ENCODE peak calls at places on chromosomes 7 and 10, in five cellular contexts. J is SJSA1, L is breast epithelium, B is stomach, R is esophagus squamous epithelium. K is an unnamed sample. For H3K4me1, the result is how much of the 10 kb centered on the place peaks cover.

GRCh38 chr7:100079024-100079560 is 2.4 kb downstream of the ZNF3 start:
- DNase-seq in J (no peak), L (no peak), B (no peak), R (no peak), K (no peak)

GRCh38 chr7:101124376-101125056 is 2.4 kb upstream of the SERPINE1 start:
- DNase-seq in J (peak), L (no peak), B (no peak), R (no peak), K (no peak)

GRCh38 chr10:79451046-79451699 is 5.7 kb upstream of the ZCCHC24 start:
- DNase-seq in J (no peak), L (no peak), B (no peak), R (no peak), K (no peak)

GRCh38 chr7:115116773-115117715 is 195.2 kb downstream of the MDFIC start:
- DNase-seq in J (no peak), L (no peak), B (no peak), R (no peak), K (no peak)

GRCh38 chr10:43249151-43249961 is 17.5 kb downstream of the RASGEF1A start:
- DNase-seq in J (no peak), L (peak), B (no peak), R (no peak), K (no peak)

GRCh38 chr7:83799333-83799732 is 150.4 kb upstream of the SEMA3E start:
- DNase-seq in J (no peak), L (no peak), B (no peak), R (no peak), K (no peak)

GRCh38 chr7:157386979-157387800 is 50.4 kb downstream of the DNAJB6 start:
- DNase-seq in J (peak), L (peak), B (peak), R (peak), K (peak)

GRCh38 chr7:92704858-92705257 is 114.7 kb upstream of the FAM133B start:
- DNase-seq in J (no peak), L (no peak), B (no peak), R (no peak), K (no peak)

GRCh38 chr7:112529486-112529885 is 48.7 kb downstream of the LSMEM1 start:
- DNase-seq in J (no peak), L (no peak), B (no peak), R (no peak), K (no peak)

GRCh38 chr10:42980553-42981357 is 96.1 kb upstream of the RET start:
- DNase-seq in J (no peak), L (no peak), B (peak), R (no peak), K (no peak)

GRCh38 chr7:27194641-27195379 is 5.1 kb downstream of the HOXA13 start:
- DNase-seq in J (peak), L (no peak), B (no peak), R (no peak), K (no peak)

GRCh38 chr7:157515342-157516041 is 178.7 kb downstream of the DNAJB6 start:
- DNase-seq in J (no peak), L (no peak), B (peak), R (no peak), K (no peak)

GRCh38 chr10:49710966-49711365 is 31.5 kb downstream of the C10orf53 start:
- DNase-seq in J (no peak), L (no peak), B (no peak), R (no peak), K (no peak)

GRCh38 chr7:47328392-47329319 is 253.3 kb downstream of the TNS3 start:
- DNase-seq in J (peak), L (no peak), B (no peak), R (no peak), K (no peak)

GRCh38 chr10:131959841-131960240 is 21.9 kb downstream of the BNIP3 start:
- DNase-seq in J (no peak), L (no peak), B (no peak), R (no peak), K (no peak)

GRCh38 chr7:130394421-130395188 is 14.3 kb downstream of the CPA1 start:
- DNase-seq in J (no peak), L (no peak), B (no peak), R (no peak), K (no peak)

GRCh38 chr7:13880789-13881188 is 108.7 kb downstream of the ETV1 start:
- DNase-seq in J (no peak), L (no peak), B (no peak), R (no peak), K (no peak)

GRCh38 chr7:28778781-28779180 is 179.3 kb downstream of the TRIL start:
- DNase-seq in J (no peak), L (no peak), B (no peak), R (no peak), K (no peak)

GRCh38 chr10:84626688-84627087 is 298.3 kb downstream of the CCSER2 start:
- DNase-seq in J (no peak), L (no peak), B (no peak), R (no peak), K (no peak)

GRCh38 chr7:2479276-2480070 is 3.3 kb upstream of the GRIFIN start:
- DNase-seq in J (no peak), L (no peak), B (no peak), R (no peak), K (no peak)

GRCh38 chr7:155763721-155764431 is 48.4 kb downstream of the SHH start:
- DNase-seq in J (no peak), L (no peak), B (no peak), R (no peak), K (peak)

GRCh38 chr10:52343439-52343838 is 29.4 kb downstream of the DKK1 start:
- DNase-seq in J (no peak), L (no peak), B (no peak), R (no peak), K (no peak)

GRCh38 chr7:50309736-50310135 is 5.2 kb downstream of the IKZF1 start:
- DNase-seq in J (no peak), L (no peak), B (no peak), R (no peak), K (no peak)
- H3K4me1 ChIP-seq in J (under half), L (under half), B (under half), R (under half), K (under half)

DNA sequence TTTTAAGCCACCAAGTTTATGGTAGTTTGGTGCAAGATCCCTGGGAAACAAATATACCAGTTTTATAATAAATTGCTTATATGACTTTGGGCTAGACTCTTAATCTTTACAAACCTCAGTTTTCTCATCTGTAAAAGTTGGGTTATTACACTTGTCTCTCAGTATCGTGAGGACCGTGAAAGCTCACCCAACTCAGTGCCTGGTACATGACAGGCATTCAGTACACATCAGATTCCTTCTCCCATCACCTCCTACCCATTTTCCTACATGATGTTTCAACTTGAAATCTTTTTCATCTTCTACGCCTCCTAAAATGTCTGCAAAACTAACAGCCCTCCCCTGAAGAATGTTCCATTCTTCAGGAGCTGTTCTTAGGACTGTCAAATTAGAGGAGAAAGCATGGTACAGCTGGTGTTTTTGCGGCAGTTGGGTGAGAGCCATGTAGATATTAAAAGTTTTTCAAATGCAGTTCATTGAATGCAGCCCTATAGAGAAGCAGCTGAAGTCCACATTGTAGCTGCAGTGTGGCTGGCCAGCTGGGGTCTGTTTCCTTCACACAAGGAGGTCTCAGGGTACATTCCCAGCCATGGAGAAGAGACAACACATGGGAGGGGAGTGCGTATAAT is 812.8 kb downstream of the LRMDA start:
- DNase-seq in J (no peak), L (no peak), B (no peak), R (no peak), K (no peak)
- H3K27ac ChIP-seq in J (no peak), L (no peak), B (no peak), R (no peak), K (no peak)

GRCh38 chr7:121178869-121179497 is 149.8 kb upstream of the WNT16 start:
- DNase-seq in J (no peak), L (no peak), B (no peak), R (no peak), K (no peak)

GRCh38 chr7:121181357-121181756 is 147.4 kb upstream of the WNT16 start:
- DNase-seq in J (no peak), L (no peak), B (no peak), R (no peak), K (no peak)

GRCh38 chr7:121182902-121183301 is 145.9 kb upstream of the WNT16 start:
- DNase-seq in J (no peak), L (no peak), B (no peak), R (no peak), K (no peak)

GRCh38 chr7:121180436-121181063 is 148.2 kb upstream of the WNT16 start:
- DNase-seq in J (no peak), L (no peak), B (no peak), R (no peak), K (no peak)

GRCh38 chr7:121182281-121182680 is 146.5 kb upstream of the WNT16 start:
- DNase-seq in J (no peak), L (no peak), B (no peak), R (no peak), K (no peak)
- H3K4me1 ChIP-seq in J (under half), L (under half), B (under half), R (under half), K (under half)

GRCh38 chr7:77888998-77889397 is 90.4 kb downstream of the PHTF2 start:
- DNase-seq in J (no peak), L (no peak), B (no peak), R (no peak), K (no peak)
- H3K27ac ChIP-seq in J (no peak), L (no peak), B (no peak), R (no peak), K (no peak)

GRCh38 chr10:133260895-133261725 is 15.6 kb downstream of the ADAM8 start:
- DNase-seq in J (peak), L (peak), B (peak), R (no peak), K (peak)
- H3K4me1 ChIP-seq in J (under half), L (under half), B (under half), R (half or more), K (half or more)

GRCh38 chr10:127919418-127920191 is 12.7 kb downstream of the PTPRE start:
- DNase-seq in J (peak), L (no peak), B (no peak), R (no peak), K (no peak)
- H3K27ac ChIP-seq in J (no peak), L (no peak), B (no peak), R (peak), K (no peak)

GRCh38 chr10:71772832-71773220 is 494 bp downstream of the VSIR start:
- DNase-seq in J (no peak), L (no peak), B (no peak), R (no peak), K (no peak)
- H3K4me1 ChIP-seq in J (half or more), L (under half), B (half or more), R (half or more), K (under half)

GRCh38 chr10:70743430-70743788 is 41.8 kb downstream of the TBATA start:
- DNase-seq in J (no peak), L (no peak), B (no peak), R (no peak), K (no peak)

GRCh38 chr10:70744617-70745138 is 40.5 kb downstream of the TBATA start:
- DNase-seq in J (no peak), L (no peak), B (no peak), R (no peak), K (no peak)

GRCh38 chr10:70745555-70745954 is 39.6 kb downstream of the TBATA start:
- DNase-seq in J (no peak), L (no peak), B (no peak), R (no peak), K (no peak)

GRCh38 chr10:70742537-70743429 is 42.4 kb downstream of the TBATA start:
- DNase-seq in J (peak), L (no peak), B (no peak), R (no peak), K (no peak)

DNA sequence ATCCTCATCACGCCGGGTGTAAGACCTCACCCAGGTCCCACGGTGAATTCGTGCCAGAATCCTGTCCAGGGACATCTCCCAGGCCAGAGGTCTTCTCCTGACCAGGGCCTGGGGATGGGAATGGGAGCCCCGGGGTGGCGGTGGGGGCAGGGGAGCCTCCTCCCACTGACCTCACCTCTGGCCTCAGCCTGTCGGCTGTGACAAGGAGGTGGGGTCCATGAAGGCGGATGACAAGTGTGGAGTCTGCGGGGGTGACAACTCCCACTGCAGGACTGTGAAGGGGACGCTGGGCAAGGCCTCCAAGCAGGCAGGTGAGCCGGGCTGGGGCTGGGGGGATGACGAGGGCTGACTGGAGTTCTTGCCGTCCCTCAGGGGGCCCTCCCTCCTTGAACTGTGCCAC is 41.3 kb downstream of the TBATA start:
- DNase-seq in J (no peak), L (no peak), B (no peak), R (no peak), K (no peak)
- H3K27ac ChIP-seq in J (no peak), L (no peak), B (no peak), R (no peak), K (no peak)

GRCh38 chr7:137948845-137949330 is 53.0 kb downstream of the CREB3L2 start:
- DNase-seq in J (no peak), L (no peak), B (no peak), R (no peak), K (no peak)
- H3K4me1 ChIP-seq in J (under half), L (under half), B (half or more), R (under half), K (under half)

K was measured in effector memory CD4-positive, alpha-beta T cell.